ENCODE peak calls at places on chromosome 19, in eight cellular contexts. One of them, this sample, is unnamed.

GRCh38 chr19:18802354-18802753 is 11.2 kb upstream of the COMP start:
- DNase-seq in epithelial cell of esophagus: no peak
- DNase-seq in tibial artery: no peak
- DNase-seq in stimulated activated CD4-positive, alpha-beta T cell treated with anti-CD3 and anti-CD28 coated beads, Interleukin-15, amount 100 ng/mL, for 1 hour: no peak
- DNase-seq in NCI-H187: no peak
- DNase-seq in GM12892: no peak
- DNase-seq in activated naive CD4-positive, alpha-beta T cell: no peak
- DNase-seq in ovary: no peak
- DNase-seq in this sample: peak

GRCh38 chr19:41321204-41321599 is 11.2 kb downstream of the CCDC97 start:
- DNase-seq in epithelial cell of esophagus: no peak
- DNase-seq in tibial artery: no peak
- DNase-seq in stimulated activated CD4-positive, alpha-beta T cell treated with anti-CD3 and anti-CD28 coated beads, Interleukin-15, amount 100 ng/mL, for 1 hour: no peak
- DNase-seq in NCI-H187: no peak
- DNase-seq in GM12892: no peak
- DNase-seq in activated naive CD4-positive, alpha-beta T cell: no peak
- DNase-seq in ovary: no peak
- DNase-seq in this sample: no peak

GRCh38 chr19:475360-475759 is 14.5 kb upstream of the SHC2 start:
- DNase-seq in epithelial cell of esophagus: no peak
- DNase-seq in tibial artery: no peak
- DNase-seq in stimulated activated CD4-positive, alpha-beta T cell treated with anti-CD3 and anti-CD28 coated beads, Interleukin-15, amount 100 ng/mL, for 1 hour: no peak
- DNase-seq in NCI-H187: no peak
- DNase-seq in GM12892: no peak
- DNase-seq in activated naive CD4-positive, alpha-beta T cell: no peak
- DNase-seq in ovary: no peak
- DNase-seq in this sample: no peak

GRCh38 chr19:13865243-13865577 is 11.7 kb upstream of the NANOS3 start:
- DNase-seq in epithelial cell of esophagus: no peak
- DNase-seq in tibial artery: no peak
- DNase-seq in stimulated activated CD4-positive, alpha-beta T cell treated with anti-CD3 and anti-CD28 coated beads, Interleukin-15, amount 100 ng/mL, for 1 hour: no peak
- DNase-seq in NCI-H187: no peak
- DNase-seq in GM12892: no peak
- DNase-seq in activated naive CD4-positive, alpha-beta T cell: no peak
- DNase-seq in ovary: no peak
- DNase-seq in this sample: no peak

GRCh38 chr19:41376998-41377365 is 649 bp downstream of the TMEM91 start:
- DNase-seq in epithelial cell of esophagus: no peak
- DNase-seq in tibial artery: no peak
- DNase-seq in stimulated activated CD4-positive, alpha-beta T cell treated with anti-CD3 and anti-CD28 coated beads, Interleukin-15, amount 100 ng/mL, for 1 hour: no peak
- DNase-seq in NCI-H187: no peak
- DNase-seq in GM12892: no peak
- DNase-seq in activated naive CD4-positive, alpha-beta T cell: no peak
- DNase-seq in ovary: no peak
- DNase-seq in this sample: no peak

GRCh38 chr19:40141546-40141945 is 49.7 kb upstream of the MAP3K10 start:
- DNase-seq in epithelial cell of esophagus: no peak
- DNase-seq in tibial artery: no peak
- DNase-seq in stimulated activated CD4-positive, alpha-beta T cell treated with anti-CD3 and anti-CD28 coated beads, Interleukin-15, amount 100 ng/mL, for 1 hour: no peak
- DNase-seq in NCI-H187: no peak
- DNase-seq in GM12892: no peak
- DNase-seq in activated naive CD4-positive, alpha-beta T cell: no peak
- DNase-seq in ovary: no peak
- DNase-seq in this sample: no peak

GRCh38 chr19:17091758-17092333 is 16.3 kb downstream of the MYO9B start:
- DNase-seq in epithelial cell of esophagus: no peak
- DNase-seq in tibial artery: peak
- DNase-seq in stimulated activated CD4-positive, alpha-beta T cell treated with anti-CD3 and anti-CD28 coated beads, Interleukin-15, amount 100 ng/mL, for 1 hour: no peak
- DNase-seq in NCI-H187: no peak
- DNase-seq in GM12892: no peak
- DNase-seq in activated naive CD4-positive, alpha-beta T cell: no peak
- DNase-seq in ovary: no peak
- DNase-seq in this sample: no peak

GRCh38 chr19:21022996-21023395 is 2.5 kb downstream of the ZNF430 start:
- DNase-seq in epithelial cell of esophagus: peak
- DNase-seq in tibial artery: no peak
- DNase-seq in stimulated activated CD4-positive, alpha-beta T cell treated with anti-CD3 and anti-CD28 coated beads, Interleukin-15, amount 100 ng/mL, for 1 hour: no peak
- DNase-seq in NCI-H187: no peak
- DNase-seq in GM12892: no peak
- DNase-seq in activated naive CD4-positive, alpha-beta T cell: no peak
- DNase-seq in ovary: no peak
- DNase-seq in this sample: peak

GRCh38 chr19:17841810-17842662 is 5.7 kb downstream of the JAK3 start:
- DNase-seq in epithelial cell of esophagus: peak
- DNase-seq in tibial artery: peak
- DNase-seq in stimulated activated CD4-positive, alpha-beta T cell treated with anti-CD3 and anti-CD28 coated beads, Interleukin-15, amount 100 ng/mL, for 1 hour: peak
- DNase-seq in NCI-H187: peak
- DNase-seq in GM12892: no peak
- DNase-seq in activated naive CD4-positive, alpha-beta T cell: peak
- DNase-seq in ovary: peak
- DNase-seq in this sample: peak

GRCh38 chr19:56377105-56377924 is 16.0 kb downstream of the ZNF582 start:
- DNase-seq in epithelial cell of esophagus: no peak
- DNase-seq in tibial artery: no peak
- DNase-seq in stimulated activated CD4-positive, alpha-beta T cell treated with anti-CD3 and anti-CD28 coated beads, Interleukin-15, amount 100 ng/mL, for 1 hour: no peak
- DNase-seq in NCI-H187: no peak
- DNase-seq in GM12892: no peak
- DNase-seq in activated naive CD4-positive, alpha-beta T cell: no peak
- DNase-seq in ovary: no peak
- DNase-seq in this sample: no peak

GRCh38 chr19:6068711-6069110 is 41.6 kb downstream of the RFX2 start:
- DNase-seq in epithelial cell of esophagus: no peak
- DNase-seq in tibial artery: no peak
- DNase-seq in stimulated activated CD4-positive, alpha-beta T cell treated with anti-CD3 and anti-CD28 coated beads, Interleukin-15, amount 100 ng/mL, for 1 hour: no peak
- DNase-seq in NCI-H187: no peak
- DNase-seq in GM12892: no peak
- DNase-seq in activated naive CD4-positive, alpha-beta T cell: no peak
- DNase-seq in ovary: peak
- DNase-seq in this sample: no peak

GRCh38 chr19:36488118-36488815 is 1.1 kb downstream of the ZNF566 start:
- DNase-seq in epithelial cell of esophagus: no peak
- DNase-seq in tibial artery: no peak
- DNase-seq in stimulated activated CD4-positive, alpha-beta T cell treated with anti-CD3 and anti-CD28 coated beads, Interleukin-15, amount 100 ng/mL, for 1 hour: no peak
- DNase-seq in NCI-H187: no peak
- DNase-seq in GM12892: no peak
- DNase-seq in activated naive CD4-positive, alpha-beta T cell: no peak
- DNase-seq in ovary: no peak
- DNase-seq in this sample: no peak

GRCh38 chr19:21440321-21440720 is 43.4 kb downstream of the ZNF493 start:
- DNase-seq in epithelial cell of esophagus: no peak
- DNase-seq in tibial artery: no peak
- DNase-seq in stimulated activated CD4-positive, alpha-beta T cell treated with anti-CD3 and anti-CD28 coated beads, Interleukin-15, amount 100 ng/mL, for 1 hour: no peak
- DNase-seq in NCI-H187: no peak
- DNase-seq in GM12892: no peak
- DNase-seq in activated naive CD4-positive, alpha-beta T cell: no peak
- DNase-seq in ovary: peak
- DNase-seq in this sample: no peak

GRCh38 chr19:2476451-2477140 is 669 bp downstream of the GADD45B start:
- DNase-seq in epithelial cell of esophagus: peak
- DNase-seq in tibial artery: peak
- DNase-seq in stimulated activated CD4-positive, alpha-beta T cell treated with anti-CD3 and anti-CD28 coated beads, Interleukin-15, amount 100 ng/mL, for 1 hour: peak
- DNase-seq in NCI-H187: no peak
- DNase-seq in GM12892: no peak
- DNase-seq in activated naive CD4-positive, alpha-beta T cell: peak
- DNase-seq in ovary: peak
- DNase-seq in this sample: no peak

GRCh38 chr19:42178791-42179500 is 38.5 kb downstream of the DEDD2 start:
- DNase-seq in epithelial cell of esophagus: no peak
- DNase-seq in tibial artery: no peak
- DNase-seq in stimulated activated CD4-positive, alpha-beta T cell treated with anti-CD3 and anti-CD28 coated beads, Interleukin-15, amount 100 ng/mL, for 1 hour: no peak
- DNase-seq in NCI-H187: no peak
- DNase-seq in GM12892: no peak
- DNase-seq in activated naive CD4-positive, alpha-beta T cell: no peak
- DNase-seq in ovary: no peak
- DNase-seq in this sample: no peak

GRCh38 chr19:12733369-12733896 is 1.1 kb downstream of the TRIR start:
- DNase-seq in epithelial cell of esophagus: peak
- DNase-seq in tibial artery: no peak
- DNase-seq in stimulated activated CD4-positive, alpha-beta T cell treated with anti-CD3 and anti-CD28 coated beads, Interleukin-15, amount 100 ng/mL, for 1 hour: no peak
- DNase-seq in NCI-H187: no peak
- DNase-seq in GM12892: no peak
- DNase-seq in activated naive CD4-positive, alpha-beta T cell: no peak
- DNase-seq in ovary: no peak
- DNase-seq in this sample: peak

GRCh38 chr19:13215572-13216380 is 65.6 kb downstream of the IER2 start:
- DNase-seq in epithelial cell of esophagus: no peak
- DNase-seq in tibial artery: no peak
- DNase-seq in stimulated activated CD4-positive, alpha-beta T cell treated with anti-CD3 and anti-CD28 coated beads, Interleukin-15, amount 100 ng/mL, for 1 hour: no peak
- DNase-seq in NCI-H187: no peak
- DNase-seq in GM12892: no peak
- DNase-seq in activated naive CD4-positive, alpha-beta T cell: no peak
- DNase-seq in ovary: no peak
- DNase-seq in this sample: no peak

GRCh38 chr19:50300814-50301606 is 28.2 kb downstream of the KCNC3 start:
- DNase-seq in epithelial cell of esophagus: peak
- DNase-seq in tibial artery: no peak
- DNase-seq in stimulated activated CD4-positive, alpha-beta T cell treated with anti-CD3 and anti-CD28 coated beads, Interleukin-15, amount 100 ng/mL, for 1 hour: no peak
- DNase-seq in NCI-H187: no peak
- DNase-seq in GM12892: no peak
- DNase-seq in activated naive CD4-positive, alpha-beta T cell: no peak
- DNase-seq in ovary: no peak
- DNase-seq in this sample: peak

GRCh38 chr19:51386882-51387520 is 773 bp downstream of the LIM2 start:
- DNase-seq in epithelial cell of esophagus: no peak
- DNase-seq in tibial artery: no peak
- DNase-seq in stimulated activated CD4-positive, alpha-beta T cell treated with anti-CD3 and anti-CD28 coated beads, Interleukin-15, amount 100 ng/mL, for 1 hour: no peak
- DNase-seq in NCI-H187: no peak
- DNase-seq in GM12892: no peak
- DNase-seq in activated naive CD4-positive, alpha-beta T cell: no peak
- DNase-seq in ovary: no peak
- DNase-seq in this sample: no peak

GRCh38 chr19:33240181-33240771 is 14.6 kb upstream of the SLC7A10 start:
- DNase-seq in epithelial cell of esophagus: no peak
- DNase-seq in tibial artery: no peak
- DNase-seq in stimulated activated CD4-positive, alpha-beta T cell treated with anti-CD3 and anti-CD28 coated beads, Interleukin-15, amount 100 ng/mL, for 1 hour: no peak
- DNase-seq in NCI-H187: no peak
- DNase-seq in GM12892: no peak
- DNase-seq in activated naive CD4-positive, alpha-beta T cell: no peak
- DNase-seq in ovary: no peak
- DNase-seq in this sample: no peak

GRCh38 chr19:2770055-2771013 is 12.7 kb downstream of the SGTA start:
- DNase-seq in epithelial cell of esophagus: no peak
- DNase-seq in tibial artery: no peak
- DNase-seq in stimulated activated CD4-positive, alpha-beta T cell treated with anti-CD3 and anti-CD28 coated beads, Interleukin-15, amount 100 ng/mL, for 1 hour: no peak
- DNase-seq in NCI-H187: no peak
- DNase-seq in GM12892: no peak
- DNase-seq in activated naive CD4-positive, alpha-beta T cell: no peak
- DNase-seq in ovary: peak
- DNase-seq in this sample: peak

GRCh38 chr19:18611327-18612050 is 1.2 kb upstream of the TMEM59L start:
- DNase-seq in epithelial cell of esophagus: no peak
- DNase-seq in tibial artery: no peak
- DNase-seq in stimulated activated CD4-positive, alpha-beta T cell treated with anti-CD3 and anti-CD28 coated beads, Interleukin-15, amount 100 ng/mL, for 1 hour: no peak
- DNase-seq in NCI-H187: no peak
- DNase-seq in GM12892: no peak
- DNase-seq in activated naive CD4-positive, alpha-beta T cell: no peak
- DNase-seq in ovary: no peak
- DNase-seq in this sample: no peak

GRCh38 chr19:10021863-10022262 is 8.6 kb downstream of the RDH8 start:
- DNase-seq in epithelial cell of esophagus: no peak
- DNase-seq in tibial artery: no peak
- DNase-seq in stimulated activated CD4-positive, alpha-beta T cell treated with anti-CD3 and anti-CD28 coated beads, Interleukin-15, amount 100 ng/mL, for 1 hour: no peak
- DNase-seq in NCI-H187: no peak
- DNase-seq in GM12892: no peak
- DNase-seq in activated naive CD4-positive, alpha-beta T cell: no peak
- DNase-seq in ovary: no peak
- DNase-seq in this sample: no peak

GRCh38 chr19:5624154-5624663 is 1.3 kb downstream of the SAFB start:
- DNase-seq in epithelial cell of esophagus: peak
- DNase-seq in tibial artery: peak
- DNase-seq in stimulated activated CD4-positive, alpha-beta T cell treated with anti-CD3 and anti-CD28 coated beads, Interleukin-15, amount 100 ng/mL, for 1 hour: no peak
- DNase-seq in NCI-H187: no peak
- DNase-seq in GM12892: no peak
- DNase-seq in activated naive CD4-positive, alpha-beta T cell: no peak
- DNase-seq in ovary: peak
- DNase-seq in this sample: peak

GRCh38 chr19:49437231-49437630 is 4.1 kb downstream of the SLC17A7 start:
- DNase-seq in epithelial cell of esophagus: no peak
- DNase-seq in tibial artery: no peak
- DNase-seq in stimulated activated CD4-positive, alpha-beta T cell treated with anti-CD3 and anti-CD28 coated beads, Interleukin-15, amount 100 ng/mL, for 1 hour: no peak
- DNase-seq in NCI-H187: no peak
- DNase-seq in GM12892: no peak
- DNase-seq in activated naive CD4-positive, alpha-beta T cell: no peak
- DNase-seq in ovary: no peak
- DNase-seq in this sample: no peak

GRCh38 chr19:39405930-39406655 is 554 bp upstream of the ZFP36 start:
- DNase-seq in epithelial cell of esophagus: peak
- DNase-seq in tibial artery: peak
- DNase-seq in stimulated activated CD4-positive, alpha-beta T cell treated with anti-CD3 and anti-CD28 coated beads, Interleukin-15, amount 100 ng/mL, for 1 hour: peak
- DNase-seq in NCI-H187: no peak
- DNase-seq in GM12892: no peak
- DNase-seq in activated naive CD4-positive, alpha-beta T cell: peak
- DNase-seq in ovary: no peak
- DNase-seq in this sample: no peak

GRCh38 chr19:12527034-12527836 is 24.0 kb downstream of the ZNF564 start:
- DNase-seq in epithelial cell of esophagus: peak
- DNase-seq in tibial artery: no peak
- DNase-seq in stimulated activated CD4-positive, alpha-beta T cell treated with anti-CD3 and anti-CD28 coated beads, Interleukin-15, amount 100 ng/mL, for 1 hour: no peak
- DNase-seq in NCI-H187: no peak
- DNase-seq in GM12892: no peak
- DNase-seq in activated naive CD4-positive, alpha-beta T cell: no peak
- DNase-seq in ovary: no peak
- DNase-seq in this sample: no peak

GRCh38 chr19:45763691-45764294 is 5.3 kb downstream of the SIX5 start:
- DNase-seq in epithelial cell of esophagus: no peak
- DNase-seq in tibial artery: no peak
- DNase-seq in stimulated activated CD4-positive, alpha-beta T cell treated with anti-CD3 and anti-CD28 coated beads, Interleukin-15, amount 100 ng/mL, for 1 hour: no peak
- DNase-seq in NCI-H187: no peak
- DNase-seq in GM12892: no peak
- DNase-seq in activated naive CD4-positive, alpha-beta T cell: no peak
- DNase-seq in ovary: peak
- DNase-seq in this sample: no peak

GRCh38 chr19:38708413-38709024 is 35.8 kb downstream of the CAPN12 start:
- DNase-seq in epithelial cell of esophagus: no peak
- DNase-seq in tibial artery: no peak
- DNase-seq in stimulated activated CD4-positive, alpha-beta T cell treated with anti-CD3 and anti-CD28 coated beads, Interleukin-15, amount 100 ng/mL, for 1 hour: no peak
- DNase-seq in NCI-H187: no peak
- DNase-seq in GM12892: no peak
- DNase-seq in activated naive CD4-positive, alpha-beta T cell: no peak
- DNase-seq in ovary: no peak
- DNase-seq in this sample: no peak

This sample was measured in AG08395.